ENCODE peak calls at places on chromosomes 13 and 19, in nine cellular contexts. One of them, this sample, is unnamed.

GRCh38 chr13:31172535-31172934 is 10.8 kb upstream of the HSPH1 start:
- DNase-seq in IMR-90: peak
- DNase-seq in nephron progenitor cell: no peak
- DNase-seq in body of pancreas: no peak
- DNase-seq in cardiac fibroblast: peak
- DNase-seq in colonic mucosa: no peak
- DNase-seq in AG04450: peak
- DNase-seq in fibroblast of villous mesenchyme: peak
- DNase-seq in WERI-Rb-1: no peak
- DNase-seq in this sample: no peak

GRCh38 chr19:33227870-33228599 is 2.4 kb upstream of the SLC7A10 start:
- DNase-seq in IMR-90: no peak
- DNase-seq in nephron progenitor cell: no peak
- DNase-seq in body of pancreas: no peak
- DNase-seq in cardiac fibroblast: no peak
- DNase-seq in colonic mucosa: no peak
- DNase-seq in AG04450: no peak
- DNase-seq in fibroblast of villous mesenchyme: no peak
- DNase-seq in WERI-Rb-1: no peak
- DNase-seq in this sample: no peak

GRCh38 chr13:24251525-24251924 is 57.9 kb upstream of the C1QTNF9 start:
- DNase-seq in IMR-90: no peak
- DNase-seq in nephron progenitor cell: no peak
- DNase-seq in body of pancreas: no peak
- DNase-seq in cardiac fibroblast: no peak
- DNase-seq in colonic mucosa: no peak
- DNase-seq in AG04450: no peak
- DNase-seq in fibroblast of villous mesenchyme: no peak
- DNase-seq in WERI-Rb-1: no peak
- DNase-seq in this sample: no peak

GRCh38 chr13:35675651-35676050 is 199.2 kb upstream of the MAB21L1 start:
- DNase-seq in IMR-90: no peak
- DNase-seq in nephron progenitor cell: no peak
- DNase-seq in body of pancreas: no peak
- DNase-seq in cardiac fibroblast: no peak
- DNase-seq in colonic mucosa: no peak
- DNase-seq in AG04450: no peak
- DNase-seq in fibroblast of villous mesenchyme: no peak
- DNase-seq in WERI-Rb-1: peak
- DNase-seq in this sample: no peak

GRCh38 chr13:105894711-105895110 is 640.8 kb downstream of the EFNB2 start:
- DNase-seq in IMR-90: no peak
- DNase-seq in nephron progenitor cell: no peak
- DNase-seq in body of pancreas: no peak
- DNase-seq in cardiac fibroblast: no peak
- DNase-seq in colonic mucosa: no peak
- DNase-seq in AG04450: no peak
- DNase-seq in fibroblast of villous mesenchyme: no peak
- DNase-seq in WERI-Rb-1: no peak
- DNase-seq in this sample: no peak

GRCh38 chr13:34421849-34422475 is 520.1 kb upstream of the NBEA start:
- DNase-seq in IMR-90: no peak
- DNase-seq in nephron progenitor cell: no peak
- DNase-seq in body of pancreas: no peak
- DNase-seq in cardiac fibroblast: no peak
- DNase-seq in colonic mucosa: no peak
- DNase-seq in AG04450: no peak
- DNase-seq in fibroblast of villous mesenchyme: no peak
- DNase-seq in WERI-Rb-1: no peak
- DNase-seq in this sample: no peak

GRCh38 chr13:78675112-78675511 is 16.2 kb upstream of the OBI1 start:
- DNase-seq in IMR-90: no peak
- DNase-seq in nephron progenitor cell: no peak
- DNase-seq in body of pancreas: no peak
- DNase-seq in cardiac fibroblast: no peak
- DNase-seq in colonic mucosa: no peak
- DNase-seq in AG04450: no peak
- DNase-seq in fibroblast of villous mesenchyme: no peak
- DNase-seq in WERI-Rb-1: no peak
- DNase-seq in this sample: no peak

GRCh38 chr13:40069173-40070044 is 413.9 kb downstream of the COG6 start:
- DNase-seq in IMR-90: peak
- DNase-seq in nephron progenitor cell: peak
- DNase-seq in body of pancreas: peak
- DNase-seq in cardiac fibroblast: peak
- DNase-seq in colonic mucosa: peak
- DNase-seq in AG04450: peak
- DNase-seq in fibroblast of villous mesenchyme: peak
- DNase-seq in WERI-Rb-1: peak
- DNase-seq in this sample: no peak

GRCh38 chr19:1429750-1430149 is 8.4 kb upstream of the RPS15 start:
- DNase-seq in IMR-90: no peak
- DNase-seq in nephron progenitor cell: no peak
- DNase-seq in body of pancreas: no peak
- DNase-seq in cardiac fibroblast: peak
- DNase-seq in colonic mucosa: peak
- DNase-seq in AG04450: no peak
- DNase-seq in fibroblast of villous mesenchyme: peak
- DNase-seq in WERI-Rb-1: no peak
- DNase-seq in this sample: no peak

GRCh38 chr13:35512271-35512920 is 35.9 kb upstream of the MAB21L1 start:
- DNase-seq in IMR-90: peak
- DNase-seq in nephron progenitor cell: no peak
- DNase-seq in body of pancreas: no peak
- DNase-seq in cardiac fibroblast: peak
- DNase-seq in colonic mucosa: no peak
- DNase-seq in AG04450: peak
- DNase-seq in fibroblast of villous mesenchyme: peak
- DNase-seq in WERI-Rb-1: no peak
- DNase-seq in this sample: no peak

GRCh38 chr13:113186061-113186900 is 22.2 kb downstream of the PCID2 start:
- DNase-seq in IMR-90: no peak
- DNase-seq in nephron progenitor cell: no peak
- DNase-seq in body of pancreas: no peak
- DNase-seq in cardiac fibroblast: no peak
- DNase-seq in colonic mucosa: no peak
- DNase-seq in AG04450: no peak
- DNase-seq in fibroblast of villous mesenchyme: no peak
- DNase-seq in WERI-Rb-1: no peak
- DNase-seq in this sample: no peak

GRCh38 chr13:23182142-23182541 is 1.4 kb downstream of the SGCG start:
- DNase-seq in IMR-90: no peak
- DNase-seq in nephron progenitor cell: no peak
- DNase-seq in body of pancreas: no peak
- DNase-seq in cardiac fibroblast: no peak
- DNase-seq in colonic mucosa: no peak
- DNase-seq in AG04450: no peak
- DNase-seq in fibroblast of villous mesenchyme: no peak
- DNase-seq in WERI-Rb-1: no peak
- DNase-seq in this sample: no peak

GRCh38 chr19:29878973-29879654 is 62.9 kb upstream of the URI1 start:
- DNase-seq in IMR-90: peak
- DNase-seq in nephron progenitor cell: no peak
- DNase-seq in body of pancreas: no peak
- DNase-seq in cardiac fibroblast: peak
- DNase-seq in colonic mucosa: no peak
- DNase-seq in AG04450: no peak
- DNase-seq in fibroblast of villous mesenchyme: no peak
- DNase-seq in WERI-Rb-1: no peak
- DNase-seq in this sample: no peak

GRCh38 chr13:111664060-111664459 is 343.6 kb downstream of the TEX29 start:
- DNase-seq in IMR-90: no peak
- DNase-seq in nephron progenitor cell: no peak
- DNase-seq in body of pancreas: no peak
- DNase-seq in cardiac fibroblast: no peak
- DNase-seq in colonic mucosa: no peak
- DNase-seq in AG04450: no peak
- DNase-seq in fibroblast of villous mesenchyme: no peak
- DNase-seq in WERI-Rb-1: no peak
- DNase-seq in this sample: peak

GRCh38 chr19:17385878-17386611 is 8.0 kb downstream of the CCDC194 start:
- DNase-seq in IMR-90: peak
- DNase-seq in nephron progenitor cell: peak
- DNase-seq in body of pancreas: peak
- DNase-seq in cardiac fibroblast: peak
- DNase-seq in colonic mucosa: peak
- DNase-seq in AG04450: no peak
- DNase-seq in fibroblast of villous mesenchyme: peak
- DNase-seq in WERI-Rb-1: peak
- DNase-seq in this sample: no peak

DNA sequence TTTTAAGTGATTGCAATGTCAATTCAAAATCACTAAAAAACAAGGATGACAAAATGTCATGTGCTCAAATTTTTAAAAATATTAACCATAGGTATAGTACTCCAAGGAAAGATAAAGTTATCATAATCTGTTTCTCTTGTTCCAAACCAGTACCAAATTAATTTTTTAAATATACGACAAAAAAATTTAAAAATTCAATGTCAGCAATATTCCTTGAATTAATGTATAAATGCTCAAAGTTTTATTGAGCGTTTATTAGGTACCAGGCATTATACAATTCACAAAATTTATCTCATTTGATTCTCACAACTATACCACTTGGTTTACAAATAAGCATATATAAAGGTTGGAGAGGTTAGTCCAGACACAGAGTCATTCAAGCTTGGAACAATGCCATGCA is 64.7 kb downstream of the MYCBP2 start:
- DNase-seq in IMR-90: no peak
- DNase-seq in nephron progenitor cell: no peak
- DNase-seq in body of pancreas: no peak
- DNase-seq in cardiac fibroblast: no peak
- DNase-seq in colonic mucosa: no peak
- DNase-seq in AG04450: no peak
- DNase-seq in fibroblast of villous mesenchyme: no peak
- DNase-seq in WERI-Rb-1: no peak
- DNase-seq in this sample: no peak
- TF ChIP-seq CTCF in IMR-90: no peak
- TF ChIP-seq CTCF in nephron progenitor cell: no peak
- TF ChIP-seq CTCF in body of pancreas: no peak
- TF ChIP-seq CTCF in cardiac fibroblast: no peak
- TF ChIP-seq CTCF in colonic mucosa: no peak
- TF ChIP-seq CTCF in AG04450: no peak
- TF ChIP-seq CTCF in fibroblast of villous mesenchyme: no peak
- TF ChIP-seq CTCF in WERI-Rb-1: no peak
- TF ChIP-seq CTCF in this sample: no peak

DNA sequence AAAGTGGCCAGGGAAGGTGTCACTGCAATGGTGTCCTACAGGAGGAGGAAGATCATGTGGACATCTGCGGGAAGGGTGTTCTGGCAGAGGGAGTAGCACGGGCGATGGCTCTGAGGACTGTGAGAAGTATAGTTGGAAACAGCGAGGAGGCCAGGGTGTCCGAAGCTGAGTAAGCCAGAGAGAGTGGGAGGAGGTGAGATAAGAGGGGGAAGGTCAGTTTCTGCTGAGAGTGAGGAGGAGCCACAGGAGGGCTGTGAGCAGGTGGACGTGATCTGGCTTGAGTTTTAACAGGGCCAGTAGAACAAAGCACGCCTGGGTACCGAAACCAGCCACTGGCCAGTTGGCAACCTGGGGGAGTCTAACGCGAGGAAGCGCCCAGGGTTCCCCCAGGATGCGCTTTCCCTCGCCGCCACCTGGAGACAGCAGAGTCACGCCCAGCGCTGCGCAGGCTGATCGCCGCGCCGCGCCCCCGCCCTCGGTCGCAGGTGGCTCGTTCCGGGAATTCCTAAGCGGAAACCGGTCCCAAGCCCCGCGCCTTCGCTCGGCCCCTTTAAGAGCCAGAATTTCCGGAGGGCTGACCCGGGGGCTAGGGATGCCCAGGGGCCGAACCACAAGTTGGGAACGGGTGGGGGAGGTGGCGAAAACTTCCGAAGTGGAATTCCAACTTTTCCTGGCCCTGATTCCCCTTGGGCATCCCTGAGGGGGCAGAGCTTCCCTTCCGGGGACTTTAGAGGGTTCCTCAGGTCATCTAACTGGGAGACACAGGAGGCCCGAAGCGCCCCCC is 1.1 kb upstream of the LSR start:
- DNase-seq in IMR-90: no peak
- DNase-seq in nephron progenitor cell: peak
- DNase-seq in body of pancreas: peak
- DNase-seq in cardiac fibroblast: no peak
- DNase-seq in colonic mucosa: peak
- DNase-seq in AG04450: no peak
- DNase-seq in fibroblast of villous mesenchyme: no peak
- DNase-seq in WERI-Rb-1: peak
- DNase-seq in this sample: peak
- TF ChIP-seq CTCF in IMR-90: no peak
- TF ChIP-seq CTCF in nephron progenitor cell: peak
- TF ChIP-seq CTCF in body of pancreas: peak
- TF ChIP-seq CTCF in cardiac fibroblast: no peak
- TF ChIP-seq CTCF in colonic mucosa: peak
- TF ChIP-seq CTCF in AG04450: no peak
- TF ChIP-seq CTCF in fibroblast of villous mesenchyme: peak
- TF ChIP-seq CTCF in WERI-Rb-1: peak
- TF ChIP-seq CTCF in this sample: peak

GRCh38 chr19:48085904-48086864 is 24.4 kb downstream of the PLA2G4C start:
- DNase-seq in IMR-90: no peak
- DNase-seq in nephron progenitor cell: no peak
- DNase-seq in body of pancreas: no peak
- DNase-seq in cardiac fibroblast: no peak
- DNase-seq in colonic mucosa: no peak
- DNase-seq in AG04450: no peak
- DNase-seq in fibroblast of villous mesenchyme: no peak
- DNase-seq in WERI-Rb-1: peak
- DNase-seq in this sample: no peak
- TF ChIP-seq CTCF in IMR-90: no peak
- TF ChIP-seq CTCF in nephron progenitor cell: no peak
- TF ChIP-seq CTCF in body of pancreas: no peak
- TF ChIP-seq CTCF in cardiac fibroblast: no peak
- TF ChIP-seq CTCF in colonic mucosa: no peak
- TF ChIP-seq CTCF in AG04450: no peak
- TF ChIP-seq CTCF in fibroblast of villous mesenchyme: no peak
- TF ChIP-seq CTCF in WERI-Rb-1: peak
- TF ChIP-seq CTCF in this sample: peak

DNA sequence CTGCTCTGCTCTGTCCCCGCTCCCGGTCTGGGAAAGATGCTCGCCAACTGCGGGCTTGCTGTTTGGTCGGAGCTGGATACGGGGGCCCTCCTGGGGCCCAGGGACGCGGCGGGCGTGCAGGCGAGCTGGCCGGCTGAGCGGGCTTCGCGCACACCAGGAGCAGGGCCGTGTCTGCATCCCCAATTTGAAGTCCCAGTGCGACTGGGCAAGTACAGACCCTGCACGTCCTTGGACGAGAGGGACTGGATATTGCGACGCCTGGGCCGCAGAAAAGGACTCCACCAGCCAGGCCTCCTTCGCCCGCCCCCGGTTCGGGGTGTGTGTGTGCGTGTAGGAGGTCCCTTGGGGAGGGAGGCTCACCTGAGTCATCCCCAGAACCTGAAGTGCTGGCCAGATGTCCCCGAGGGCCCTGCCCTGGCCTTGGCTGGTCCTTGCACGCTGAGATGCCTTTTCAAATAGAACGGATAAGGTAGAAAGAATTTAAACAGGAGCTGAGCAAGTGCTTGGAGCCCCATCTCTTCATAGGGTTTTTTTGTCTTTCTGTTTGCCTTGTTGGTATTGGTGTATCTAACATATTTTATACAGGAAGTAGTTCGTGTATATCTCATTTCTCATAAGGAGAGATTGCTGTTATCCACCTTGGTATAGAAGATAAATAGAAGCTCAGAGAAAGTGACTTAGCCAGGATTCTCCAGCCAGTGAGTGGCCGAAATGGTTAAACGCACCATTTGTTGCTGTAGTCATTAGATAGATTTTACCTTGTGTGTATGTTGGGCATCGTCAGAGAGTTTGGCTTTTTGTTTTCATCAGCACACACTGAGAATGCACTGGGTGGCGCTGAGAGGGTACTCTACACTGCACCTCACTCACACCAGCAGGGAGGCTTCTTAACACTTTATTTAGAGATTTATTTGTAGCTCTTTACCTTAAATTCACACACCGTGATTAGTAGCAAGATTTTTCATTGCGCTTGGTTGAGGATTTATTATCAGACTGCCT is 1.1 kb downstream of the NAXD start:
- DNase-seq in IMR-90: peak
- DNase-seq in nephron progenitor cell: no peak
- DNase-seq in body of pancreas: peak
- DNase-seq in cardiac fibroblast: peak
- DNase-seq in colonic mucosa: peak
- DNase-seq in AG04450: no peak
- DNase-seq in fibroblast of villous mesenchyme: peak
- DNase-seq in WERI-Rb-1: peak
- DNase-seq in this sample: no peak
- TF ChIP-seq CTCF in IMR-90: no peak
- TF ChIP-seq CTCF in nephron progenitor cell: no peak
- TF ChIP-seq CTCF in body of pancreas: no peak
- TF ChIP-seq CTCF in cardiac fibroblast: no peak
- TF ChIP-seq CTCF in colonic mucosa: no peak
- TF ChIP-seq CTCF in AG04450: no peak
- TF ChIP-seq CTCF in fibroblast of villous mesenchyme: peak
- TF ChIP-seq CTCF in WERI-Rb-1: peak
- TF ChIP-seq CTCF in this sample: peak

This sample was measured in type B pancreatic cell.